ENCODE peak calls at places on chromosomes 6 and 20, in eight cellular contexts. Y is dorsolateral prefrontal cortex, A is uterus, P is lower lobe of right lung, B is epithelial cell of esophagus, T is thoracic aorta, D is fibroblast of the aortic adventitia, R is neural progenitor cell. K is an unnamed sample.

GRCh38 chr6:24951831-24952299 is 16.1 kb upstream of the RIPOR2 start:
- DNase-seq in Y (no peak), D (no peak), A (no peak), T (no peak), P (peak), R (no peak), B (no peak), K (no peak)

GRCh38 chr6:152380351-152380767 is 256.8 kb downstream of the SYNE1 start:
- DNase-seq in Y (no peak), R (no peak), A (no peak), B (peak), D (peak), P (no peak), T (no peak), K (peak)

GRCh38 chr6:24738732-24739131 is 19.8 kb upstream of the C6orf62 start:
- DNase-seq in A (no peak), Y (no peak), D (no peak), B (peak), R (no peak), P (no peak), T (no peak), K (no peak)

GRCh38 chr6:142551145-142551811 is 249.5 kb downstream of the ADGRG6 start:
- DNase-seq in Y (no peak), T (no peak), R (peak), A (no peak), B (peak), P (no peak), D (no peak), K (no peak)

GRCh38 chr6:100078509-100078908 is 84.5 kb upstream of the MCHR2 start:
- DNase-seq in T (no peak), P (no peak), A (no peak), R (peak), Y (no peak), B (peak), D (peak), K (peak)

GRCh38 chr6:33610779-33611421 is 10.2 kb upstream of the ITPR3 start:
- DNase-seq in T (no peak), P (no peak), A (peak), B (no peak), R (peak), Y (peak), D (no peak), K (peak)

GRCh38 chr6:44276667-44277640 is 6.7 kb downstream of the TMEM151B start:
- DNase-seq in Y (no peak), A (no peak), T (no peak), B (no peak), R (no peak), D (no peak), P (no peak), K (no peak)

GRCh38 chr6:44113396-44113795 is 13.9 kb downstream of the MRPL14 start:
- DNase-seq in D (no peak), P (no peak), T (no peak), B (no peak), A (no peak), R (no peak), Y (no peak), K (no peak)

GRCh38 chr6:156809034-156809433 is 31.9 kb downstream of the ARID1B start:
- DNase-seq in B (no peak), Y (no peak), P (no peak), A (no peak), R (no peak), D (peak), T (no peak), K (peak)

GRCh38 chr6:29976588-29977424 is 34.5 kb downstream of the HLA-A start:
- DNase-seq in Y (peak), T (peak), R (peak), A (peak), P (peak), B (peak), D (peak), K (peak)

GRCh38 chr20:61753196-61753942 is 312.3 kb downstream of the TAF4 start:
- DNase-seq in R (no peak), B (peak), T (no peak), A (no peak), Y (no peak), D (peak), P (peak), K (peak)

GRCh38 chr6:37188962-37189510 is 19.1 kb downstream of the PIM1 start:
- DNase-seq in D (no peak), Y (no peak), R (no peak), T (no peak), A (no peak), B (no peak), P (no peak), K (peak)

GRCh38 chr6:169169375-169169774 is 84.3 kb downstream of the THBS2 start:
- DNase-seq in T (no peak), P (no peak), A (no peak), B (peak), R (no peak), Y (no peak), D (peak), K (peak)

GRCh38 chr6:168886964-168887363 is 366.7 kb downstream of the THBS2 start:
- DNase-seq in A (no peak), T (no peak), R (no peak), Y (no peak), P (no peak), D (no peak), B (no peak), K (no peak)

GRCh38 chr6:76876922-76877553 is 586.3 kb downstream of the HTR1B start:
- DNase-seq in A (no peak), D (peak), B (peak), Y (no peak), T (no peak), R (peak), P (no peak), K (peak)

GRCh38 chr6:27188885-27189418 is 58.5 kb upstream of the PRSS16 start:
- DNase-seq in A (peak), B (peak), P (peak), T (no peak), Y (peak), R (peak), D (peak), K (peak)

GRCh38 chr20:36866681-36867485 is 9.1 kb upstream of the TLDC2 start:
- DNase-seq in D (peak), Y (no peak), A (no peak), P (no peak), T (no peak), B (no peak), R (no peak), K (no peak)

GRCh38 chr6:1678966-1679690 is 69.4 kb downstream of the FOXC1 start:
- DNase-seq in P (no peak), T (no peak), B (no peak), Y (no peak), R (no peak), A (no peak), D (no peak), K (peak)

GRCh38 chr6:26331809-26332226 is 33.2 kb upstream of the BTN3A2 start:
- DNase-seq in P (no peak), T (no peak), R (no peak), Y (no peak), B (no peak), D (no peak), A (no peak), K (no peak)

GRCh38 chr20:33444797-33445560 is 1.4 kb upstream of the SNTA1 start:
- DNase-seq in P (no peak), T (no peak), A (no peak), R (no peak), B (peak), D (no peak), Y (no peak), K (no peak)

GRCh38 chr6:169724554-169725269 is 412 bp upstream of the PHF10 start:
- DNase-seq in Y (peak), D (peak), R (no peak), T (no peak), P (peak), A (peak), B (no peak), K (peak)

GRCh38 chr6:90393232-90393884 is 96.7 kb upstream of the BACH2 start:
- DNase-seq in R (peak), A (peak), B (peak), Y (peak), D (peak), P (no peak), T (no peak), K (peak)

GRCh38 chr6:161273356-161273751 is 507 bp downstream of the AGPAT4 start:
- DNase-seq in D (peak), P (peak), A (peak), Y (no peak), R (no peak), T (no peak), B (peak), K (peak)

GRCh38 chr6:156440688-156441087 is 336.5 kb upstream of the ARID1B start:
- DNase-seq in R (no peak), P (no peak), D (no peak), B (no peak), T (no peak), A (no peak), Y (no peak), K (no peak)

GRCh38 chr20:19495905-19496703 is 262.0 kb upstream of the RIN2 start:
- DNase-seq in A (no peak), P (no peak), B (no peak), D (no peak), R (no peak), T (no peak), Y (no peak), K (no peak)

GRCh38 chr20:33971147-33971775 is 22.4 kb upstream of the RALY start:
- DNase-seq in D (no peak), T (no peak), P (no peak), B (no peak), Y (no peak), R (no peak), A (no peak), K (no peak)

GRCh38 chr6:28770732-28771131 is 153.1 kb downstream of the TRIM27 start:
- DNase-seq in A (no peak), Y (no peak), D (no peak), R (no peak), P (no peak), T (no peak), B (no peak), K (no peak)

GRCh38 chr6:28771401-28772267 is 152.2 kb downstream of the TRIM27 start:
- DNase-seq in T (no peak), D (no peak), B (peak), P (no peak), A (no peak), Y (no peak), R (peak), K (no peak)

GRCh38 chr6:28774292-28775051 is 149.3 kb downstream of the TRIM27 start:
- DNase-seq in D (no peak), R (no peak), B (no peak), A (no peak), T (no peak), P (no peak), Y (no peak), K (no peak)

GRCh38 chr6:28775052-28775376 is 148.8 kb downstream of the TRIM27 start:
- DNase-seq in D (no peak), R (no peak), A (no peak), B (no peak), Y (no peak), P (no peak), T (no peak), K (no peak)

DNA sequence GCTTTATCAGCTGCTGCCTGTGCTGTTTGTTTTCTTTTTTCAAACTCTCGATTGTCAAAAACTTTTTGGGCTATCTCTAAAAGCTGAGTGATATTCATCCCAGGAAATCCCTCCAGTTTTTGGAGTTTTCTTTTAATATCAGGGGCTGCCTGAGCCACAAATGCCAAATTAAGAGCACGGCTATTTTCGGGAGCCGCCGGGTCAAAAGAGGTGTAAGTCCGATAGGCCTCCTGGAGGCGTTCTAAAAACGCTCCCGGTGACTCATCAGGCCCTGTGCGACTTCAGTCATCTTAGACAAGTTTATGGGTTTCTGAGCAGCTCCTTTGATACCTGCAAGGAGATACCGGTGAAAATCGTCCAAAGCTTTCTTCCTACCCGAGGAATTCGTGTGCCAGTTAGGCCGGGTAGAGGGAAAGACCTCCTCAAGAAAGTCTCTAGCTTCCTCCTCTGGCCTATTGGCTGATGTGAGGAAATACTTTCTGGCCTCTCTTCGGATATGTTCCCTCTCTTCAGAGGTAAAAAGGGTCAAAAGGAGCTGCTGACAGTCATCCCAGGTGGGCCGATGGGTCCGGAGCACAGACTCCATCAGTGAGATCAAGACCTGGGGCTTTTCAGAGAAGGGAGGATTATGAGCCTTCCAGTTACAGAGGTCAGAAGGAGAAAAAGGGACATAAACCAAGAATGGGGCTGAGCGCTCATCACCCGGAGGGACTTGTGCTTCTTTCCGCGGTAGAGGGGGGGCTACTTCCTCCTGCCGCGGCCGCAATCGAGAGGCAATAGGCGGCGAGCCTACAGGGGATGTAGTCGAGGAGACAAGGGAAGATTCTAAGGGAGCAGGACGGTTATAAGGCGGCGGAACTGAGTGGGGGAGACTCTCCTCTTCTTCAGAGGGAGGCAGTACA is 151.1 kb downstream of the TRIM27 start:
- DNase-seq in R (peak), B (peak), T (no peak), A (no peak), D (no peak), Y (no peak), P (no peak), K (no peak)
- H3K4me3 ChIP-seq in R (peak), B (no peak), T (no peak), A (no peak), D (no peak), Y (no peak), P (no peak), K (no peak)

GRCh38 chr6:72216222-72217106 is 330.1 kb downstream of the RIMS1 start:
- DNase-seq in B (peak), A (no peak), P (no peak), T (no peak), R (no peak), Y (no peak), D (no peak), K (no peak)

GRCh38 chr6:72219536-72219935 is 333.2 kb downstream of the RIMS1 start:
- DNase-seq in P (no peak), D (no peak), Y (no peak), A (no peak), R (no peak), B (no peak), T (no peak), K (no peak)

GRCh38 chr6:72212686-72213085 is 326.3 kb downstream of the RIMS1 start:
- DNase-seq in D (no peak), T (no peak), Y (no peak), A (no peak), B (no peak), R (no peak), P (no peak), K (no peak)

GRCh38 chr6:72217626-72218025 is 331.3 kb downstream of the RIMS1 start:
- DNase-seq in T (no peak), A (no peak), Y (no peak), R (no peak), B (no peak), P (no peak), D (no peak), K (no peak)

DNA sequence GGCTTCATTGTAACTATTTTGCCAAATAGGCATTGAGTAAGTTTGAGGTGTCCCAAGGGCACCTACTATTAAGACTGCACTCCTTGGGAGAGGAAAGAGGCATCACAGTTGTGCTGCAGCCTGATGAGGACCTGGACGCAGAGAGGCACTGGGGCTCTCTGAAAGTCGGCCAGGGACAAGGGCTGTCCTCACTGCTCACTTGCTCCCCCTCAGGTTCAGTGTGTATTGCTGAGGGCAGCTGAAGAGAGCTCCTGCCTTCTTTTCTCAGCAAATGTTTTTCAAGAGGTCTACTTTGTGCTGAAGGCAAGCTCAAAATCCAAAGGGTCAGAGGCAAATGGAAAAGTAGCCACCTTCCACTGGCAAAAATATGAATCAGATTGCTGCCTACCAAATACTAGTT is 331.8 kb downstream of the RIMS1 start:
- DNase-seq in A (no peak), B (peak), D (peak), R (peak), Y (peak), P (no peak), T (no peak), K (peak)
- TF ChIP-seq CTCF in A (no peak), B (peak), D (peak), R (peak), Y (peak), P (peak), T (no peak), K (peak)

GRCh38 chr6:108623995-108624394 is 63.3 kb downstream of the FOXO3 start:
- DNase-seq in A (no peak), D (no peak), P (no peak), T (no peak), Y (no peak), R (no peak), B (no peak), K (no peak)
- H3K4me3 ChIP-seq in A (no peak), D (no peak), P (no peak), T (no peak), Y (no peak), R (no peak), B (no peak), K (no peak)

GRCh38 chr6:155340464-155341129 is 26.3 kb upstream of the TFB1M start:
- DNase-seq in A (no peak), T (no peak), B (peak), Y (no peak), R (peak), D (peak), P (no peak), K (peak)
- TF ChIP-seq CTCF in A (no peak), T (no peak), B (peak), Y (no peak), R (peak), D (peak), P (no peak), K (peak)

DNA sequence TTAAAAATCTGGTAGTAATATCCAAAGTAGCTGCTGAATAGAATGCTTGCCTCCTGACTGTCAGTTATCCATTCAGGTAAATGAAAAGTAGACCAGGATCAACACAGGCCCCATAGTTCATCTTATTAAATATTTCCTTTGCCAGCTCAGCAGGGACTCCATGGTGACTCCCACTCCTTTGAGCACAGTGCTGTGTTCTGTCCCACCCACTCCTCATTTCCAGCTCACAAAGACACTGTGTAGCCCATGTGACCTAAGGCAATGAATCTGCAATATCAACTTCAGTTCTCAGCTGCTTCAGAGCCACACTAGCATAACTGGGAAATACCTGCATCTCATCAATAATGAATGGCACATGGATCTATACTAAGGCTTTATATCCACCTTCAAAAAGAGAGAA is 189.5 kb upstream of the MANEA start:
- DNase-seq in B (no peak), R (no peak), P (no peak), A (no peak), T (no peak), Y (no peak), D (no peak), K (no peak)
- H3K4me3 ChIP-seq in B (no peak), R (no peak), P (no peak), A (no peak), T (no peak), Y (no peak), D (no peak), K (no peak)

GRCh38 chr6:115712562-115712961 is 348.1 kb downstream of the FRK start:
- DNase-seq in T (no peak), A (no peak), Y (no peak), B (no peak), R (no peak), D (no peak), P (no peak), K (no peak)
- TF ChIP-seq CTCF in T (no peak), A (no peak), Y (no peak), B (no peak), R (no peak), D (no peak), P (no peak), K (no peak)

K was measured in fibroblast of pulmonary artery.